ENCODE peak calls at places on chromosomes 5 and 9, in seven cellular contexts. K is heart right ventricle, U is breast epithelium, S is sigmoid colon, B is lower lobe of right lung, F is tibial nerve, I is RWPE2. E is an unnamed sample.
A peak's percentile ranks its signal among the peaks of the same experiment; 100 is the strongest.

GRCh38 chr5:32790411-32790951 is 79.4 kb downstream of the NPR3 start:
- DNase-seq in B (no peak), K (no peak), S (no peak), U (no peak), F (no peak), I (no peak), E (no peak)

GRCh38 chr9:125262217-125262991 is 778 bp downstream of the GAPVD1 start:
- DNase-seq in I (no peak), B (no peak), U (no peak), K (no peak), F (no peak), S (no peak), E (peak; percentile 14)

GRCh38 chr5:124088289-124089064 is 576.5 kb downstream of the CSNK1G3 start:
- DNase-seq in S (no peak), B (no peak), K (no peak), F (no peak), U (no peak), I (no peak), E (no peak)

GRCh38 chr5:33738967-33739366 is 152.8 kb downstream of the ADAMTS12 start:
- DNase-seq in U (no peak), B (no peak), I (no peak), S (no peak), K (no peak), F (no peak), E (no peak)

GRCh38 chr9:36872641-36873040 is 161.4 kb downstream of the PAX5 start:
- DNase-seq in U (no peak), B (no peak), K (no peak), F (no peak), I (no peak), S (peak; percentile 35), E (no peak)

GRCh38 chr5:158261669-158262367 is 402.9 kb upstream of the CLINT1 start:
- DNase-seq in F (no peak), S (no peak), K (no peak), B (no peak), I (no peak), U (no peak), E (no peak)

GRCh38 chr9:91116226-91116625 is 245.5 kb downstream of the AUH start:
- DNase-seq in U (no peak), B (no peak), F (no peak), S (no peak), K (no peak), I (no peak), E (no peak)

GRCh38 chr5:168433982-168434381 is 52.3 kb upstream of the RARS1 start:
- DNase-seq in B (no peak), I (no peak), K (no peak), U (no peak), S (no peak), F (no peak), E (no peak)

GRCh38 chr5:56207537-56207936 is 25.6 kb downstream of the ANKRD55 start:
- DNase-seq in B (no peak), K (no peak), S (no peak), U (no peak), F (no peak), I (no peak), E (no peak)

GRCh38 chr9:133716564-133717112 is 21.5 kb downstream of the SARDH start:
- DNase-seq in S (peak; percentile 66), U (no peak), I (no peak), F (no peak), B (no peak), K (peak; percentile 64), E (no peak)

GRCh38 chr5:151684690-151685361 is 1.9 kb downstream of the SPARC start:
- DNase-seq in I (no peak), F (peak; percentile 71), U (no peak), S (peak; percentile 87), K (no peak), B (no peak), E (no peak)

GRCh38 chr5:151688406-151688805 is 1.7 kb upstream of the SPARC start:
- DNase-seq in S (no peak), I (no peak), K (no peak), B (no peak), F (no peak), U (no peak), E (no peak)

GRCh38 chr5:151683936-151684586 is 2.7 kb downstream of the SPARC start:
- DNase-seq in I (no peak), U (no peak), S (no peak), F (no peak), B (no peak), K (no peak), E (no peak)

GRCh38 chr5:151685749-151686672 is 704 bp downstream of the SPARC start:
- DNase-seq in S (no peak), U (no peak), F (no peak), B (no peak), I (no peak), K (no peak), E (no peak)

DNA sequence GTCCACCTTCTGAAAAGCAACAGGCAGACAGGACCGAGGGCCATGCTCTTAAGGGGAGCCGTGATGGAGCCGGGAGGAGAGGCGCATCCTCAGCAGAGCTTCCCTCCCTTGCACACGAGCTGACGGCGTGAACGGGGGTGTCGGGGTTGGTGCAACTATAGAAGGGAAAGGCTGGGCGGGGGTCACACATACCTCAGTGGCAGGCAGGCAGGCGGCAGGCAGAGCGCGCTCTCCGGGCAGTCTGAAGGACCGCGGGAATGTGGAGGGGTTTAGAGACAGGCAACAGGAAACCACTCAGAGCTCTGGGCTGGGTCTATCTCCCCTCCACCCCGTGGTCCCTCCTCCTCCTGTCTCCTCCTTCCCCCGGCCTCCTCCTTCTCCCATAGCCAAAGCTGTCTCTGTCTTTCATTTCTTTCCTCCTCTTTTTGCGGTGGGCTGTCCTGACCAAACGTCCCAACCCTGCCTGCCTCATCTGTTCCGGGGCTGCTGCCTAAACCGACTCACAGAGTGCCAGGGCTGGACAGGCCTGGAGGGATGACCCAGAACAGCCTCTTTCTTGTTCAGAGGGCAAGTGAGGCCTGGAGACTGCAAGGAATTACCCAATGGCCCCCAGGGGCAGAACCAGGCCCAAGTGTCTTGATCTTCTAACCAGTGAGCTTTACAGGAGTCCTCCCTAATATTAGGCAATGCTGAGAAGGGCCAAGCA is at the start of gene SPARC:
- DNase-seq in I (peak; percentile 86), K (peak; percentile 75), F (peak; percentile 84), S (peak; percentile 94), U (no peak), B (peak; percentile 67), E (no peak)
- H3K4me3 ChIP-seq in I (peak within 1 kb of the TSS; percentile 52), K (peak within 1 kb of the TSS; percentile 78), F (peak within 1 kb of the TSS; percentile 59), S (peak within 1 kb of the TSS; percentile 58), U (peak within 1 kb of the TSS; percentile 74), B (peak within 1 kb of the TSS; percentile 61), E (peak within 1 kb of the TSS; percentile 90)

DNA sequence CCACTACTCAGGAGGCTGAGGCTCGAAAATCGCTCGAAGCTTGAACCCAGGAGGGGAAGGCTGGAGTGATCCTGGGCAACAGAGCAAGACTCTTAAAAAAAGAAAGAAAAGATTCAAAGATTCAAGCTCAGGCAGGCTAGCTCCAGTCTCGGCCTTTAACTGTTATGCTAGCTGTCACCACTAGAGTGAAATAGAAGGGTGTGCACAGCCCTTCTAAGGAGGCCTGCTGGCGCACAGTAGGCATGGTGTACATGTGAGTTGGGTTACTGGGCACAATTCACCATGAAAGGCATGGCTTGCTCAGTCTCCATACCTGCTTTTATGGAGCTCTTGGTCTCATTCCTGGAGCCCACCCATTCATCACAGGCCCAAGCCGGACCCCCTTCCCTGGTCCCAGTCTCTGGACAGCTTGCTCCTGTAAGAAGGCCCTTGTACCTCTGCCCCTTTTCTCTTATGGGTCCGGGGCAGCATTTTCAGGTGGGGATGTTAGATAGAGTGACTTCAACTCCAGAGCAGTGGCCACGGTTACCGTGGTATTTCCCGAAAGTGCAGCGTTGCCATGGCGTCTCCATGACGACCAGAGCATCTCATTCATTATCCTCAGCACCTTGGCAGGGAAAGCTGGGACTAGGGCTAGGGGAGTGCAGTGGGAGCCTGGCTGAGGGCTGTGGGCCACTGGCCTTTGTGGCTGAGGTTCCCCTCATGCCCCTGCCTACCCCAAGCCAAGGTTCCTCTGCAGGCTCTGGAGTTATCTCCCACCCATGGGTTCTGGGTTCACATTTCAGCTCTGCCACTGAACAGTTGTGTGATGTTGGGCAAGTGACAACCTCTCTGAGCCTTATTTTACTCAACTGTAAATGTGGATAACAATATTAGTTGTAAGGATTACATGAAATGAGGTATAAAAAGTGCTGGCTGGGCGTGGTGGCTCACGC is 5.7 kb downstream of the NDST1 start:
- DNase-seq in I (no peak), U (no peak), S (no peak), K (no peak), B (no peak), F (no peak), E (no peak)
- H3K4me1 ChIP-seq in I (peaks cover 70% of the 10 kb centered on the region), U (peaks cover 25% of the 10 kb centered on the region), S (peaks cover 93% of the 10 kb centered on the region), K (peaks cover 98% of the 10 kb centered on the region), B (peaks cover 98% of the 10 kb centered on the region), F (peaks cover 93% of the 10 kb centered on the region), E (peaks cover 48% of the 10 kb centered on the region)

GRCh38 chr9:40926404-40927259 is 201.8 kb downstream of the FOXD4L6 start:
- DNase-seq in B (no peak), K (no peak), I (no peak), U (no peak), S (no peak), F (no peak), E (no peak)
- H3K9me3 ChIP-seq in B (peaks cover 73% of the 10 kb centered on the region), K (peaks cover 3% of the 10 kb centered on the region), I (peaks cover 14% of the 10 kb centered on the region), U (peaks cover 98% of the 10 kb centered on the region), S (peaks cover 61% of the 10 kb centered on the region), F (peaks cover 72% of the 10 kb centered on the region), E (peaks cover 91% of the 10 kb centered on the region)

GRCh38 chr9:122218070-122218884 is 10.5 kb downstream of the LHX6 start:
- DNase-seq in S (no peak), F (no peak), K (no peak), U (no peak), B (no peak), I (no peak), E (no peak)

GRCh38 chr9:122220673-122221222 is 8.0 kb downstream of the LHX6 start:
- DNase-seq in F (no peak), S (no peak), B (no peak), K (no peak), I (no peak), U (no peak), E (no peak)

GRCh38 chr9:122217640-122218039 is 11.1 kb downstream of the LHX6 start:
- DNase-seq in U (no peak), F (no peak), S (no peak), I (no peak), B (no peak), K (no peak), E (no peak)

GRCh38 chr9:122219856-122220672 is 8.7 kb downstream of the LHX6 start:
- DNase-seq in F (no peak), K (no peak), I (no peak), S (no peak), U (no peak), B (no peak), E (no peak)

DNA sequence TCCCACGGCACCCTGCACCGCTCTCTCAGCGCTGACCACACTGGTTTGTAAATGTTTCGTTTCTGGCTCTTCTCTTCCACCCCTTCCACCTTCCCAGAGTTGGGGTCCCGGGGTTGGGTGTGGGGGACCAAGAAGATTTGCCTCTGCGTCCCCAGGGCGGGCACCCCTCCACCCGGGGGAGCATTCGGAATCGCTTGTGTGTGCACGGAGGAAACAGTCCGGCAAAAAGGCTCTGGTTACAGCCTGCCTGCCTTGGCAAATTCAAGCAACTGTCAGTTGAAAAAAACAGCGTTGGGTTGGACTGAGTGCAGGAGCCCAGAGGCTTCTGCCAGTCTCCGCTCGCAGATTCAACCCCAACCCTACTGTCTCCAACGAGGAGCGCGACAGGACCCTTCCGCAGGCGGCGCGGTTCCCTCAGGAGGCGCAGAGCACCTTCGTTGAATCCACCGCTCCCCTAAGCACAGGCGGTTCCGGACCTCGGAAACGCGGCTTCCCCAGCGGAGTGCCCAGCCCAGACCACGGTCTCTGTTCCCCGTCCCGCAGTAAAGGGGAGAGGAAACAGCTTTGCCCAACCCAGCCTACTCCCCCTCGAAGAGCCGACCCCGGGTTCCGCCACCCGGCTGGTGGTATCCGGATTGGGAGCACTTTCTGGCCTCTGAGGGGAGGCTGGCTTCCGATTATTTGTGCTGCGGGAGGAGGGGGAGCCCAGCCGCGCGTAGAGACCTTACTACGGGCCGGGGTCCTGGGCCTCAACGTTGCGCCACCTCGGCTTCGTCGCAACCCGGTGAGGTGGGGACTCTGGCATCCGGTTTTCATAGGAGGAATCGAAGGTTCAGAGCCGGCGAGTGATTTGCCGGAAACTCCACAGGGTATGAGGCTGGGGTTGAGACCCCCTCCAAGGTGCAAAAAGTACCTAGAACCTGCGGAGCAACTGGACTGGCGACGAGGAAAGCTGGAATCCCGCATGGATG is 9.6 kb downstream of the LHX6 start:
- DNase-seq in K (no peak), F (no peak), U (no peak), B (no peak), I (no peak), S (no peak), E (no peak)
- H3K4me3 ChIP-seq in K (peak overlapping the region; percentile 28), F (no peak overlapping the region), U (peak overlapping the region; percentile 3), B (peak overlapping the region; percentile 20), I (no peak overlapping the region), S (peak overlapping the region; percentile 11), E (peak overlapping the region; percentile 55)

E was measured in thoracic aorta.